ENCODE peak calls at places on chromosome 2, in five cellular contexts. One of them, this sample, is unnamed. For H3K4me1, the result is how much of the 10 kb centered on the place peaks cover.

GRCh38 chr2:72113847-72114692 is 33.6 kb downstream of the CYP26B1 start:
- DNase-seq in kidney: no peak
- DNase-seq in OCI-LY7: no peak
- DNase-seq in naive thymus-derived CD4-positive, alpha-beta T cell: no peak
- DNase-seq in transverse colon: no peak
- DNase-seq in this sample: no peak

GRCh38 chr2:11750422-11750821 is 4.0 kb downstream of the LPIN1 start:
- DNase-seq in kidney: no peak
- DNase-seq in OCI-LY7: peak
- DNase-seq in naive thymus-derived CD4-positive, alpha-beta T cell: peak
- DNase-seq in transverse colon: no peak
- DNase-seq in this sample: no peak

GRCh38 chr2:60764736-60765534 is 8.9 kb downstream of the PAPOLG start:
- DNase-seq in kidney: no peak
- DNase-seq in OCI-LY7: no peak
- DNase-seq in naive thymus-derived CD4-positive, alpha-beta T cell: no peak
- DNase-seq in transverse colon: no peak
- DNase-seq in this sample: no peak

GRCh38 chr2:96353606-96354095 is 18.1 kb downstream of the NCAPH start:
- DNase-seq in kidney: no peak
- DNase-seq in OCI-LY7: no peak
- DNase-seq in naive thymus-derived CD4-positive, alpha-beta T cell: no peak
- DNase-seq in transverse colon: no peak
- DNase-seq in this sample: no peak

GRCh38 chr2:98090951-98091350 is 4.0 kb downstream of the VWA3B start:
- DNase-seq in kidney: no peak
- DNase-seq in OCI-LY7: no peak
- DNase-seq in naive thymus-derived CD4-positive, alpha-beta T cell: no peak
- DNase-seq in transverse colon: no peak
- DNase-seq in this sample: no peak

GRCh38 chr2:44051948-44052347 is 56.2 kb upstream of the LRPPRC start:
- DNase-seq in kidney: no peak
- DNase-seq in OCI-LY7: no peak
- DNase-seq in naive thymus-derived CD4-positive, alpha-beta T cell: no peak
- DNase-seq in transverse colon: no peak
- DNase-seq in this sample: no peak

GRCh38 chr2:237062585-237062984 is 23.1 kb upstream of the COPS8 start:
- DNase-seq in kidney: no peak
- DNase-seq in OCI-LY7: no peak
- DNase-seq in naive thymus-derived CD4-positive, alpha-beta T cell: no peak
- DNase-seq in transverse colon: no peak
- DNase-seq in this sample: no peak

GRCh38 chr2:237429761-237430160 is 15.8 kb upstream of the COL6A3 start:
- DNase-seq in kidney: no peak
- DNase-seq in OCI-LY7: no peak
- DNase-seq in naive thymus-derived CD4-positive, alpha-beta T cell: peak
- DNase-seq in transverse colon: no peak
- DNase-seq in this sample: peak

GRCh38 chr2:129744649-129745048 is 234.8 kb upstream of the RAB6C start:
- DNase-seq in kidney: no peak
- DNase-seq in OCI-LY7: no peak
- DNase-seq in naive thymus-derived CD4-positive, alpha-beta T cell: no peak
- DNase-seq in transverse colon: no peak
- DNase-seq in this sample: no peak

GRCh38 chr2:240856151-240856980 is 12.3 kb upstream of the AGXT start:
- DNase-seq in kidney: peak
- DNase-seq in OCI-LY7: peak
- DNase-seq in naive thymus-derived CD4-positive, alpha-beta T cell: no peak
- DNase-seq in transverse colon: no peak
- DNase-seq in this sample: no peak

GRCh38 chr2:191020742-191021381 is 6.9 kb upstream of the STAT1 start:
- DNase-seq in kidney: no peak
- DNase-seq in OCI-LY7: no peak
- DNase-seq in naive thymus-derived CD4-positive, alpha-beta T cell: no peak
- DNase-seq in transverse colon: peak
- DNase-seq in this sample: no peak

GRCh38 chr2:102063948-102064678 is 72.4 kb downstream of the IL1R2 start:
- DNase-seq in kidney: peak
- DNase-seq in OCI-LY7: no peak
- DNase-seq in naive thymus-derived CD4-positive, alpha-beta T cell: no peak
- DNase-seq in transverse colon: peak
- DNase-seq in this sample: peak

GRCh38 chr2:152246686-152247336 is 71.2 kb upstream of the STAM2 start:
- DNase-seq in kidney: no peak
- DNase-seq in OCI-LY7: no peak
- DNase-seq in naive thymus-derived CD4-positive, alpha-beta T cell: no peak
- DNase-seq in transverse colon: no peak
- DNase-seq in this sample: no peak
- H3K4me1 ChIP-seq in kidney: under half
- H3K4me1 ChIP-seq in OCI-LY7: under half
- H3K4me1 ChIP-seq in naive thymus-derived CD4-positive, alpha-beta T cell: under half
- H3K4me1 ChIP-seq in transverse colon: under half
- H3K4me1 ChIP-seq in this sample: under half

DNA sequence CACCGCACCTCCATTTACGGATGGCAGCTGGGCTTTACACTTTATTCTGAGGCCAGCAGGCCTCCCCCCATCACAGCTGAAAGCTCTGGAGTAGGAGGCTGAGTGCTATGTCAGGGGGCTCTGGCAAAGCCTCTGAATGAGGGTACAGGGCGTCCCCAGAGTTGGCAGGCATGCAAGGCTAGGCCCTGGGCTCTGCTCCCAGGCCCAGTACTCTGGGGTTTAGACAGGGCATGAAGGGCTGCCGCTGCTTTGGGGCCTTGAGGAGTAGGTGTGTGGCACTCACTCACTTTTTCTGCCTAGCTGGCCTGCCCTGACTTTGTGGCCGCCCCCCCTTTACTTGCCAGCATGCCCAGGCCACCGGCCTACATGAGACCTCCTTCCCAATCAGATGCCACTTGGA is 90.8 kb downstream of the WDSUB1 start:
- DNase-seq in kidney: no peak
- DNase-seq in OCI-LY7: no peak
- DNase-seq in naive thymus-derived CD4-positive, alpha-beta T cell: no peak
- DNase-seq in transverse colon: no peak
- DNase-seq in this sample: no peak
- H3K4me1 ChIP-seq in kidney: under half
- H3K4me1 ChIP-seq in OCI-LY7: under half
- H3K4me1 ChIP-seq in naive thymus-derived CD4-positive, alpha-beta T cell: under half
- H3K4me1 ChIP-seq in transverse colon: under half
- H3K4me1 ChIP-seq in this sample: under half

DNA sequence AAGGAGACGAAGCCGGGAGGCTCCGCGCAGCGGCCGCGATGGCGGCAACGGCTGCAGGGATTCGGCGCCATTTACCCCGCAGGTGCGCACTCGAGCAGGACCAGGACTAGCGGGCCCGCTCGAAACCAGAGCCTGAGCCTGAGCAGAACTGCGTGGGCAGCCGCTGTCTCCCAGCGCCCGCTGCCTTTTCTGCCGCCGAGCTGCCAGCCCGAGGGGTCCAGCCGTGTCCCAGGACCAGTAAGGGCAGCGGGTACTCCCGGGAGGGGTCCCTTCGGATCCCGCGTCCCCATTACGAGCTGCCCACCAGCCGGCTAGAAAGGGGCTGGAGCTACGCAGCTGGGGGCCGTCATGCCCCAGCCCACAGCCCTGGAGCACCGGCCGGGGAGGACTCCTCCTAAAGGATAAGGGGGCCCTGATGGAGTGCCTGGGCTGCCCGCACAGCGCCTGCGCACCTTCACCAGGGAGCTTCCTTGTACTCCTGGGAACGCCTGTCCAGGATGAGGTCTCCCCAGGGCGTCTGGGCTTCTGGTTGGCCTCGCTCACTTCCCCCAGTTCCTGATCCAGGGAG is 9.9 kb downstream of the ALPP start:
- DNase-seq in kidney: no peak
- DNase-seq in OCI-LY7: no peak
- DNase-seq in naive thymus-derived CD4-positive, alpha-beta T cell: no peak
- DNase-seq in transverse colon: no peak
- DNase-seq in this sample: peak
- H3K4me1 ChIP-seq in kidney: under half
- H3K4me1 ChIP-seq in OCI-LY7: under half
- H3K4me1 ChIP-seq in naive thymus-derived CD4-positive, alpha-beta T cell: under half
- H3K4me1 ChIP-seq in transverse colon: under half
- H3K4me1 ChIP-seq in this sample: under half

GRCh38 chr2:19607400-19607799 is 249.0 kb upstream of the OSR1 start:
- DNase-seq in kidney: no peak
- DNase-seq in OCI-LY7: no peak
- DNase-seq in naive thymus-derived CD4-positive, alpha-beta T cell: no peak
- DNase-seq in transverse colon: no peak
- DNase-seq in this sample: no peak
- H3K4me1 ChIP-seq in kidney: under half
- H3K4me1 ChIP-seq in OCI-LY7: under half
- H3K4me1 ChIP-seq in naive thymus-derived CD4-positive, alpha-beta T cell: under half
- H3K4me1 ChIP-seq in transverse colon: under half
- H3K4me1 ChIP-seq in this sample: under half

DNA sequence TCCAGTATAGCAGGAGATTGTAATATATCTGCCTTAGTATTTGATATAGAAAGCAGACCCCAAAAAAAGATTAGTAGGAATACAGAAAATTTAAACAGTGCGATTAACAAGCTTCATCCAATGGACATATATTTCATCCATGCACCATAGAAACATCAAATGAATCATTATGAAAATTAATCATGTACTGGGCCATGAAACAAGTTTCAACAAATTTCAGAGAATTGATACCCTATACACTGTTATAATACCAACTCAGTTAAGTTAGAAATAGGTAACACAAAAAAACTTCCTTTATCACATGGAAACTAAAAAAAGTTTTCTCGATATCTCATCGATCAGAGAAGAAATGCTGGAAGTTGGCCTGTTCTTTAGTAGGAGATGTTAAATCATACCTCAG is 192.1 kb upstream of the STON1 start:
- DNase-seq in kidney: no peak
- DNase-seq in OCI-LY7: no peak
- DNase-seq in naive thymus-derived CD4-positive, alpha-beta T cell: no peak
- DNase-seq in transverse colon: no peak
- DNase-seq in this sample: no peak
- H3K4me1 ChIP-seq in kidney: under half
- H3K4me1 ChIP-seq in OCI-LY7: under half
- H3K4me1 ChIP-seq in naive thymus-derived CD4-positive, alpha-beta T cell: under half
- H3K4me1 ChIP-seq in transverse colon: under half
- H3K4me1 ChIP-seq in this sample: under half

GRCh38 chr2:172249336-172249735 is 146.6 kb upstream of the DLX2 start:
- DNase-seq in kidney: no peak
- DNase-seq in OCI-LY7: no peak
- DNase-seq in naive thymus-derived CD4-positive, alpha-beta T cell: no peak
- DNase-seq in transverse colon: no peak
- DNase-seq in this sample: no peak

GRCh38 chr2:172249986-172250385 is 147.3 kb upstream of the DLX2 start:
- DNase-seq in kidney: no peak
- DNase-seq in OCI-LY7: no peak
- DNase-seq in naive thymus-derived CD4-positive, alpha-beta T cell: no peak
- DNase-seq in transverse colon: no peak
- DNase-seq in this sample: no peak

GRCh38 chr2:172251231-172251630 is 148.5 kb upstream of the DLX2 start:
- DNase-seq in kidney: no peak
- DNase-seq in OCI-LY7: no peak
- DNase-seq in naive thymus-derived CD4-positive, alpha-beta T cell: no peak
- DNase-seq in transverse colon: no peak
- DNase-seq in this sample: no peak

GRCh38 chr2:172252154-172252553 is 149.5 kb upstream of the DLX2 start:
- DNase-seq in kidney: peak
- DNase-seq in OCI-LY7: no peak
- DNase-seq in naive thymus-derived CD4-positive, alpha-beta T cell: no peak
- DNase-seq in transverse colon: no peak
- DNase-seq in this sample: no peak

DNA sequence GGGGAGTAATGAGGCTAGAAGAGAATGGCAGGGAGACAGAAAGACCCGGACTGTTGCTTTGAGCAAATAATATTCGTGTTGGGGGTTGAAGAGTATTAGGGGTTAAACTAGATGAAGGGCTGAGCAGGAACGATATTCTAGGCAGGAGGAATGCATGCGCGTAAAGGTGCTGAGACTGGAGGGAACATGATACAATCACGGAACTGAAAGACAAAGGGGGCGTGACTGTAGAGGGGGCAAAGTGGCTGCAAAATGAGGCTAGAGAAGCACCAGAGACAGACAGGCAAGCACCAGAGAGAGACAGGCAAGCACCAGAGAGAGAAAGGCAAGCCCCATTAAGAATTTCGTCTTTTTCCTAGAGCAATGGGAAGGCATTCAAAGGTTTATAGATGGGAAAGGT is 148.1 kb upstream of the DLX2 start:
- DNase-seq in kidney: no peak
- DNase-seq in OCI-LY7: no peak
- DNase-seq in naive thymus-derived CD4-positive, alpha-beta T cell: no peak
- DNase-seq in transverse colon: no peak
- DNase-seq in this sample: no peak
- H3K4me1 ChIP-seq in kidney: under half
- H3K4me1 ChIP-seq in OCI-LY7: under half
- H3K4me1 ChIP-seq in naive thymus-derived CD4-positive, alpha-beta T cell: under half
- H3K4me1 ChIP-seq in transverse colon: under half
- H3K4me1 ChIP-seq in this sample: under half